ENCODE peak calls at places on chromosomes 3 and 15, in four cellular contexts. O is CD4-positive, CD25-positive, alpha-beta regulatory T cell; P is upper lobe of right lung; Y is tibial nerve. D is an unnamed sample. For H3K4me1, the result is how much of the 10 kb centered on the place peaks cover.

GRCh38 chr3:172517859-172518466 is 5.3 kb downstream of the TNFSF10 start:
- DNase-seq in O (no peak), P (no peak), Y (no peak), D (no peak)

GRCh38 chr3:172275586-172275985 is 172.7 kb downstream of the GHSR start:
- DNase-seq in O (no peak), P (no peak), Y (no peak), D (no peak)

GRCh38 chr3:99330924-99331532 is 307.4 kb upstream of the COL8A1 start:
- DNase-seq in O (no peak), P (no peak), Y (no peak), D (no peak)

GRCh38 chr3:59817511-59817910 is 767.7 kb upstream of the CFAP20DC start:
- DNase-seq in O (no peak), P (no peak), Y (no peak), D (no peak)

GRCh38 chr3:17231537-17232261 is 346.9 kb downstream of the PLCL2 start:
- DNase-seq in O (no peak), P (no peak), Y (no peak), D (no peak)

GRCh38 chr3:10646531-10647335 is 141.3 kb upstream of the ATP2B2 start:
- DNase-seq in O (no peak), P (no peak), Y (no peak), D (no peak)

GRCh38 chr3:4466783-4467521 is at the start of gene SUMF1:
- DNase-seq in O (peak), P (peak), Y (peak), D (peak)

GRCh38 chr3:147930417-147930816 is 521.3 kb downstream of the ZIC1 start:
- DNase-seq in O (no peak), P (no peak), Y (no peak), D (no peak)

GRCh38 chr15:80633235-80633634 is 61.9 kb upstream of the ABHD17C start:
- DNase-seq in O (no peak), P (no peak), Y (no peak), D (no peak)

GRCh38 chr3:185807455-185808068 is 17.3 kb downstream of the IGF2BP2 start:
- DNase-seq in O (no peak), P (no peak), Y (no peak), D (no peak)

GRCh38 chr15:51198701-51199253 is 104.1 kb upstream of the TNFAIP8L3 start:
- DNase-seq in O (no peak), P (no peak), Y (no peak), D (no peak)

GRCh38 chr15:58678683-58679082 is 70.8 kb downstream of the ADAM10 start:
- DNase-seq in O (no peak), P (no peak), Y (no peak), D (no peak)

GRCh38 chr3:69246612-69247011 is 124.2 kb upstream of the LMOD3 start:
- DNase-seq in O (no peak), P (no peak), Y (no peak), D (no peak)

GRCh38 chr3:125129512-125129962 is 73.7 kb upstream of the HEG1 start:
- DNase-seq in O (no peak), P (no peak), Y (no peak), D (peak)

GRCh38 chr3:129579991-129580390 is 26.5 kb downstream of the PLXND1 start:
- DNase-seq in O (no peak), P (no peak), Y (no peak), D (no peak)

GRCh38 chr3:149751551-149751950 is 738 bp downstream of the COMMD2 start:
- DNase-seq in O (peak), P (no peak), Y (no peak), D (no peak)

GRCh38 chr3:33758874-33759273 is 39.6 kb upstream of the PDCD6IP start:
- DNase-seq in O (no peak), P (no peak), Y (no peak), D (no peak)

GRCh38 chr3:62125376-62125775 is 248.0 kb downstream of the FEZF2 start:
- DNase-seq in O (no peak), P (no peak), Y (no peak), D (no peak)

GRCh38 chr3:194333212-194333980 is 17.7 kb downstream of the CPN2 start:
- DNase-seq in O (peak), P (peak), Y (peak), D (peak)

GRCh38 chr15:43410572-43411214 is 39.8 kb downstream of the TUBGCP4 start:
- DNase-seq in O (no peak), P (no peak), Y (no peak), D (no peak)

GRCh38 chr3:116034797-116035196 is 410.5 kb downstream of the LSAMP start:
- DNase-seq in O (no peak), P (no peak), Y (no peak), D (no peak)

GRCh38 chr3:36678216-36679013 is 85.9 kb downstream of the DCLK3 start:
- DNase-seq in O (no peak), P (no peak), Y (no peak), D (no peak)

GRCh38 chr3:158109804-158110657 is at the start of gene RSRC1:
- DNase-seq in O (peak), P (peak), Y (peak), D (peak)

GRCh38 chr3:29758108-29759020 is 477.5 kb downstream of the RBMS3 start:
- DNase-seq in O (no peak), P (no peak), Y (no peak), D (no peak)

GRCh38 chr15:33834892-33835730 is 133.2 kb upstream of the CHRM5 start:
- DNase-seq in O (no peak), P (no peak), Y (no peak), D (no peak)

GRCh38 chr3:17670749-17671148 is 71.7 kb downstream of the TBC1D5 start:
- DNase-seq in O (no peak), P (no peak), Y (no peak), D (no peak)

GRCh38 chr15:71357357-71357756 is 242.1 kb downstream of the THSD4 start:
- DNase-seq in O (no peak), P (peak), Y (no peak), D (peak)

GRCh38 chr3:115792206-115792955 is 169.1 kb downstream of the GAP43 start:
- DNase-seq in O (peak), P (no peak), Y (no peak), D (no peak)

GRCh38 chr3:155979746-155980145 is 109.3 kb downstream of the GMPS start:
- DNase-seq in O (no peak), P (no peak), Y (no peak), D (no peak)

GRCh38 chr3:36741285-36741684 is 23.1 kb downstream of the DCLK3 start:
- DNase-seq in O (no peak), P (no peak), Y (no peak), D (no peak)

GRCh38 chr3:188248036-188248561 is 94.1 kb downstream of the LPP start:
- DNase-seq in O (no peak), P (no peak), Y (no peak), D (no peak)

GRCh38 chr3:45923755-45924154 is 19.5 kb upstream of the CXCR6 start:
- DNase-seq in O (no peak), P (no peak), Y (no peak), D (no peak)

DNA sequence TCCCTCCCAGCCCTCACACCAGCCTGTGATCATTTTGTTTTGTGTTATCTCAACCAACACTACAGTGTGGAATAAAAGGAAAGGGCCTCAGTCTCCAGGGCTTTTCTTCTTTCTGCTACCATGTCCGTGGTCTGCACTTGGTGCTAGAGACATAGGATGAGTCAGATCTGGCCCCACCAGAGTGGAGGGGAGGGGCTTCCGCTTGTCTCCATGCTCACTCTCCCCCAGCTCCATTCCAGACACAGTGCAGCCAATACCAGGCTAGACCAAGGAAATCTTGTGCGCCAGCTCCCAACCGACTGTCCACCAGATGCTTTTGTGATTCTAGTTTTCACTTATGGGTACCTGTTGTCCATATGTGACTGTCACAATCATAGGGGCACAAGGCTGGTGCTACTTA is 51.9 kb upstream of the TMEM115 start:
- DNase-seq in O (no peak), P (no peak), Y (no peak), D (no peak)
- H3K4me3 ChIP-seq in O (no peak), P (no peak), Y (no peak), D (no peak)

GRCh38 chr3:15781637-15782402 is 16.0 kb downstream of the ANKRD28 start:
- DNase-seq in O (no peak), P (no peak), Y (no peak), D (no peak)
- H3K4me1 ChIP-seq in O (under half), P (under half), Y (under half), D (under half)

DNA sequence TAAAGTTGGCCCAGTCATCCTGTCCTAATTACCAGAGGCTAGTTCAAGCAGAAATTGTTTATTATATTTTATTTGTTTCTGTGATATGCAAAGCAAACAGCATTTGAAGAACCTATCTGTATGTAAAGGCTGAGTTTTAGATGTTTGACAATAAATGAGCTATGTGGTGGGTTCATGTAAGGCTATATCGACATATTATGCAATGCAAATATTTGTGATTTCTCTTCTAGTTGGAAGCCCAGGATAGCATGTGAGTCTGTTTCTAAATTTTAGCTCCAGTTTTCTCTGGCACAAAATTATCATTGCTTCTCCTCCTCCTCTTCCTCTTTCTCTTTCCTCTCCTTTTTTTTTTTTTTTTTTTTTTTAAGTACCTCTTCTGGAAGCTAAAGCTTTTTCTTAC is 263.2 kb upstream of the LMCD1 start:
- DNase-seq in O (no peak), P (no peak), Y (no peak), D (no peak)
- H3K4me3 ChIP-seq in O (no peak), P (no peak), Y (no peak), D (no peak)

GRCh38 chr3:31047673-31048072 is 153.2 kb upstream of the GADL1 start:
- DNase-seq in O (no peak), P (no peak), Y (no peak), D (no peak)
- H3K4me1 ChIP-seq in O (under half), P (under half), Y (under half), D (under half)

DNA sequence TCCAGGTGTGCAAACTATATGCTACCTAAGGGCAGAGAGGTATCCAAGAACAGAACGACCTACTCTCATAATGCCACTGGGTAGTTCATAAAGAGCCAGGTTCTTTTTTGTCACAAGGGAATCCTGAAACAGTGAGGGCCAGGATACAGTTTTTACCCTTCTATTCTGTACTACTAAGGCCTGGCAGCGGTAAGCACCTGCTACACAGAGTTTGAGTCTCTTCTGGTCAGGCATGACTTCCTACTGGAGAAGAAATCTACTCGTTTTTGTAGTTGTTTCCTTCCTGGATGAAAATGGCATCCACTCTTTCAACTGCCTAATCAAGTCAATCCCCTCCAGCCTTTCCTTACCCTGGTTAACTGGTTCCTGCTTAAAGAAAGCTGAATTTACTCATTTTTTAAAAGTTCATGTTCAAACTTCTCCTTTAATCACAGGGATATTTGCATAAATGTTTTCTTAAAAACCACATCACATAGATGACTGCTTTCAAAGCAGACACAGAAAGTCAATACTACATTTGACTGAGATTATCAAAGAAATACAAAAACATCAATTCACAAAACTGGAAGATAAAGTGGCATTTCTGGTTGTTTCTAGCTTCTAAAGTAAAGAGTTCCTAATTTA is 40.0 kb downstream of the MAP4 start:
- DNase-seq in O (no peak), P (no peak), Y (no peak), D (no peak)
- H3K4me3 ChIP-seq in O (no peak), P (no peak), Y (no peak), D (no peak)

DNA sequence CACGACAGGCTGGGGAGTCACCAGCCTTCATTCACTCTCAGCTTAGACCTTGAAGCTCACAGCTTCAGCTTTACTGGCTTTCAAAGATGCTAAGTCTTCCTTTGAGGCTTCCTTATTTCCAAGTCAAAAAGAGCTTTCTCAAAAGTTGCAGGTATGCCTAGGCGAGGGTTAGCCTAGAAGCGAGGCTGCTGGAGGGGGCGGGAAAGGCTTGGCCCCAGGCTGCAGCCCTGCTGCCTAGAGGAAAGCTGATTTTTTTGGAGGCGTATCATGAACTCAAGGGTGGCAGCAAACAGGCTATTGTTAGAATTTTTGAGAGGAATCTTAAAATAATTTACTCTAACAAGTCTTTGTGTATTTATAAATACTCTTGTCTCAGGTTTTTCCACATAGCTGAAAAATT is 37.1 kb downstream of the MYO5C start:
- DNase-seq in O (no peak), P (no peak), Y (no peak), D (no peak)
- H3K4me1 ChIP-seq in O (half or more), P (under half), Y (under half), D (under half)

GRCh38 chr3:110697961-110698360 is 373.7 kb upstream of the NECTIN3 start:
- DNase-seq in O (no peak), P (no peak), Y (no peak), D (peak)
- H3K4me3 ChIP-seq in O (no peak), P (no peak), Y (no peak), D (no peak)

GRCh38 chr15:65819563-65819960 is 27.5 kb upstream of the DENND4A start:
- DNase-seq in O (no peak), P (no peak), Y (no peak), D (no peak)

GRCh38 chr15:65824031-65824743 is 32.1 kb upstream of the DENND4A start:
- DNase-seq in O (no peak), P (no peak), Y (no peak), D (peak)

GRCh38 chr15:65824941-65825544 is 33.0 kb upstream of the DENND4A start:
- DNase-seq in O (no peak), P (no peak), Y (no peak), D (no peak)

GRCh38 chr15:65818927-65819562 is 27.0 kb upstream of the DENND4A start:
- DNase-seq in O (peak), P (no peak), Y (no peak), D (no peak)

GRCh38 chr15:65821070-65821469 is 29.0 kb upstream of the DENND4A start:
- DNase-seq in O (no peak), P (no peak), Y (no peak), D (no peak)
- H3K4me1 ChIP-seq in O (under half), P (under half), Y (under half), D (under half)

DNA sequence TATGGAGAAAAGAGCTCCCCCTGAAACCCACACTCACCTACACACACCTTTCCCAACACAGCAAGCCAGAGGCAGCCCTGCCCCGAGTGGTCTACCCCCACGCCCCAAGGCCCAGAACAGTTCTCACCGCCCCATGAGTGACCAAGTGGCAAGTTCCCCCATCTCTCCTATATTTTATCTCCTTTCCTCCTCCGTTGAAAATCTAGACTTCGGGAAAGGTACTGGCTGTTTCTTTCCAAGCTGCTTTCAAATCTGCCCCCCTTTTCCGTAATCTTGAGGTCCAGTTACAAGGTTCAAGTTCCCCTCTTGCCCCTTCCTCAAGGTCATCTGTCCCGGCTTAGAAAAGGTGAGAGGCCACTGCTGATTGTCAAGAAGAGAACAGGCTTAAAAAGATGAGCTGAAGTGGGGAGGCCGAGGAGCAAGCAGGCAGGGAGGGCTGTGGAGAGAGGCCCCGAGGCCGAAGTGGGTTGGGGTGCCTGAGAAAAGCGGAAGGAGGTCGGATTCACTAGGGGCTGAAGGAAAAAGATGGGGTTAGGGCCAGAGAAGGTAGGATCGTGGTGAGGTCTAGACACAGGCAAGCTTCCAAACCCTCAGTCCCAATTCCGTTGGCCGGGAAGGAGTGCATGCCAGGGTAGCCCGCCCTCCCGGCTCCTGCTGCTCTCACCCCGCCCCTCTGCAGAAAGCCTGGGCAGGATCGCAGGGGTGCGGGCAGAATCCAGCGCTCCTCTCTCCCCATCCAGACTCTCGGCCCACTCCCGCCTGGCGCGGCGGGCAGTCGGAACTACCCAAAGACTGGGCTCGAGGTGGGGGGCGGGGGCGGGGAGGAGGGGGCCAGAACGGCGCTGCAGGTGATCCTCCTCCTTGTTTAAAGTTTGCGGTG is 1.7 kb downstream of the SEMA5B start:
- DNase-seq in O (no peak), P (no peak), Y (no peak), D (peak)
- H3K4me3 ChIP-seq in O (no peak), P (peak), Y (peak), D (peak)

DNA sequence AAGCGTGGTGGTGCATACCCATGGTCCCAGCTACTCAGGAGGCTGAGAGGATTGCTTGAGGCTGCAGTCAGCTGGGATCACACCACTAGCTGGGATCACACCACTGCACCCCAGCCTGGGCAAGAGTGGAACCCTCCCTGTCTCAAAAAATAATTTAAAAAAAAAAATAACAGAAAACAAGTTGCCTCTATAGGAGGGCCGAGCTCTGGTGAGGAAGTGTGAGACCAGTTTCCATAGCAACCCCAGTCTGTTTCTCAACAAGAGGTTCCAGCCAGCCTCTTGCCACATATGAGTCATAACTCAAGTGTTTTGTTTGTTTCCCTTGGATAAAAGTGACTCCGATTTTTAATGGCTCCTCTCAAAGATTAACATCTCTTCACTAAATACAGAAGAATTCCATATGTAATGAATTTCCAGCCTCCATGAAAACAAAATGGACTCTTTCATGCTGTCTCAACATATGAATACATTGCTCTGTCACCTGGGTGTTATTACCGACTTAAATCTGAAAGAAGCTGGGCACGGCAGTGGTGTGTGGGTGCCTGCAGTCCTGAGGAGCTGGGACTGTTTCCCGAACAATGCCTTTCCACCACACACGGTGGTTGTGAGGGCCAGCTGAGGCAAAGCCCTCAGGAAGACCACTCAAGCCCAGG is 19.7 kb downstream of the TMEM43 start:
- DNase-seq in O (peak), P (no peak), Y (peak), D (peak)
- H3K4me1 ChIP-seq in O (half or more), P (half or more), Y (under half), D (under half)

D was measured in right cardiac atrium.